ENCODE peak calls at places on chromosome 15, in seven cellular contexts. One of them, this sample, is unnamed.

GRCh38 chr15:62739082-62739481 is 303.5 kb upstream of the TPM1 start:
- DNase-seq in CD8-positive, alpha-beta memory T cell: no peak
- DNase-seq in GM03348: peak
- DNase-seq in fibroblast of mammary gland: peak
- DNase-seq in putamen: no peak
- DNase-seq in AG08395: peak
- DNase-seq in DMS 273 treated with DMSO at 0.1 percent for 48 hours: no peak
- DNase-seq in this sample: no peak

GRCh38 chr15:101017935-101018849 is 99.0 kb downstream of the LRRK1 start:
- DNase-seq in CD8-positive, alpha-beta memory T cell: no peak
- DNase-seq in GM03348: no peak
- DNase-seq in fibroblast of mammary gland: peak
- DNase-seq in putamen: no peak
- DNase-seq in AG08395: no peak
- DNase-seq in DMS 273 treated with DMSO at 0.1 percent for 48 hours: no peak
- DNase-seq in this sample: no peak

GRCh38 chr15:101542306-101543025 is 53.0 kb upstream of the PCSK6 start:
- DNase-seq in CD8-positive, alpha-beta memory T cell: no peak
- DNase-seq in GM03348: no peak
- DNase-seq in fibroblast of mammary gland: no peak
- DNase-seq in putamen: no peak
- DNase-seq in AG08395: no peak
- DNase-seq in DMS 273 treated with DMSO at 0.1 percent for 48 hours: no peak
- DNase-seq in this sample: no peak

GRCh38 chr15:66103293-66103590 is 150.3 kb downstream of the MEGF11 start:
- DNase-seq in CD8-positive, alpha-beta memory T cell: no peak
- DNase-seq in GM03348: no peak
- DNase-seq in fibroblast of mammary gland: no peak
- DNase-seq in putamen: no peak
- DNase-seq in AG08395: no peak
- DNase-seq in DMS 273 treated with DMSO at 0.1 percent for 48 hours: no peak
- DNase-seq in this sample: no peak

GRCh38 chr15:61032600-61033286 is 196.4 kb downstream of the RORA start:
- DNase-seq in CD8-positive, alpha-beta memory T cell: no peak
- DNase-seq in GM03348: no peak
- DNase-seq in fibroblast of mammary gland: no peak
- DNase-seq in putamen: no peak
- DNase-seq in AG08395: no peak
- DNase-seq in DMS 273 treated with DMSO at 0.1 percent for 48 hours: no peak
- DNase-seq in this sample: no peak

GRCh38 chr15:67855842-67856241 is 16.0 kb upstream of the RNU6-1 start:
- DNase-seq in CD8-positive, alpha-beta memory T cell: no peak
- DNase-seq in GM03348: no peak
- DNase-seq in fibroblast of mammary gland: no peak
- DNase-seq in putamen: no peak
- DNase-seq in AG08395: no peak
- DNase-seq in DMS 273 treated with DMSO at 0.1 percent for 48 hours: no peak
- DNase-seq in this sample: no peak

GRCh38 chr15:68210821-68211655 is 5.9 kb upstream of the CALML4 start:
- DNase-seq in CD8-positive, alpha-beta memory T cell: peak
- DNase-seq in GM03348: peak
- DNase-seq in fibroblast of mammary gland: peak
- DNase-seq in putamen: peak
- DNase-seq in AG08395: peak
- DNase-seq in DMS 273 treated with DMSO at 0.1 percent for 48 hours: peak
- DNase-seq in this sample: peak

GRCh38 chr15:40038267-40038653 is 721 bp downstream of the SRP14 start:
- DNase-seq in CD8-positive, alpha-beta memory T cell: no peak
- DNase-seq in GM03348: no peak
- DNase-seq in fibroblast of mammary gland: peak
- DNase-seq in putamen: no peak
- DNase-seq in AG08395: peak
- DNase-seq in DMS 273 treated with DMSO at 0.1 percent for 48 hours: no peak
- DNase-seq in this sample: no peak

GRCh38 chr15:35934383-35935049 is 388.6 kb upstream of the DPH6 start:
- DNase-seq in CD8-positive, alpha-beta memory T cell: no peak
- DNase-seq in GM03348: no peak
- DNase-seq in fibroblast of mammary gland: no peak
- DNase-seq in putamen: no peak
- DNase-seq in AG08395: no peak
- DNase-seq in DMS 273 treated with DMSO at 0.1 percent for 48 hours: no peak
- DNase-seq in this sample: no peak

GRCh38 chr15:98446093-98446492 is 202.2 kb upstream of the IGF1R start:
- DNase-seq in CD8-positive, alpha-beta memory T cell: no peak
- DNase-seq in GM03348: no peak
- DNase-seq in fibroblast of mammary gland: no peak
- DNase-seq in putamen: no peak
- DNase-seq in AG08395: no peak
- DNase-seq in DMS 273 treated with DMSO at 0.1 percent for 48 hours: no peak
- DNase-seq in this sample: no peak

GRCh38 chr15:57654136-57654845 is 52.2 kb upstream of the POLR2M start:
- DNase-seq in CD8-positive, alpha-beta memory T cell: no peak
- DNase-seq in GM03348: peak
- DNase-seq in fibroblast of mammary gland: peak
- DNase-seq in putamen: no peak
- DNase-seq in AG08395: peak
- DNase-seq in DMS 273 treated with DMSO at 0.1 percent for 48 hours: no peak
- DNase-seq in this sample: no peak

GRCh38 chr15:65377105-65377975 is 462 bp downstream of the IGDCC3 start:
- DNase-seq in CD8-positive, alpha-beta memory T cell: no peak
- DNase-seq in GM03348: peak
- DNase-seq in fibroblast of mammary gland: no peak
- DNase-seq in putamen: no peak
- DNase-seq in AG08395: peak
- DNase-seq in DMS 273 treated with DMSO at 0.1 percent for 48 hours: no peak
- DNase-seq in this sample: no peak

GRCh38 chr15:71011503-71012155 is 103.6 kb upstream of the THSD4 start:
- DNase-seq in CD8-positive, alpha-beta memory T cell: no peak
- DNase-seq in GM03348: peak
- DNase-seq in fibroblast of mammary gland: peak
- DNase-seq in putamen: no peak
- DNase-seq in AG08395: peak
- DNase-seq in DMS 273 treated with DMSO at 0.1 percent for 48 hours: no peak
- DNase-seq in this sample: no peak

GRCh38 chr15:68377766-68378165 is 54.2 kb downstream of the ITGA11 start:
- DNase-seq in CD8-positive, alpha-beta memory T cell: no peak
- DNase-seq in GM03348: no peak
- DNase-seq in fibroblast of mammary gland: no peak
- DNase-seq in putamen: no peak
- DNase-seq in AG08395: no peak
- DNase-seq in DMS 273 treated with DMSO at 0.1 percent for 48 hours: no peak
- DNase-seq in this sample: no peak

GRCh38 chr15:41798607-41799487 is 24.6 kb downstream of the MAPKBP1 start:
- DNase-seq in CD8-positive, alpha-beta memory T cell: no peak
- DNase-seq in GM03348: peak
- DNase-seq in fibroblast of mammary gland: peak
- DNase-seq in putamen: no peak
- DNase-seq in AG08395: peak
- DNase-seq in DMS 273 treated with DMSO at 0.1 percent for 48 hours: no peak
- DNase-seq in this sample: no peak

GRCh38 chr15:61892140-61892539 is 168.1 kb downstream of the VPS13C start:
- DNase-seq in CD8-positive, alpha-beta memory T cell: no peak
- DNase-seq in GM03348: no peak
- DNase-seq in fibroblast of mammary gland: no peak
- DNase-seq in putamen: no peak
- DNase-seq in AG08395: no peak
- DNase-seq in DMS 273 treated with DMSO at 0.1 percent for 48 hours: no peak
- DNase-seq in this sample: no peak

GRCh38 chr15:49038382-49038781 is 7.9 kb downstream of the SECISBP2L start:
- DNase-seq in CD8-positive, alpha-beta memory T cell: no peak
- DNase-seq in GM03348: no peak
- DNase-seq in fibroblast of mammary gland: peak
- DNase-seq in putamen: no peak
- DNase-seq in AG08395: no peak
- DNase-seq in DMS 273 treated with DMSO at 0.1 percent for 48 hours: no peak
- DNase-seq in this sample: no peak

GRCh38 chr15:49900036-49900435 is 219.0 kb downstream of the ATP8B4 start:
- DNase-seq in CD8-positive, alpha-beta memory T cell: no peak
- DNase-seq in GM03348: peak
- DNase-seq in fibroblast of mammary gland: no peak
- DNase-seq in putamen: no peak
- DNase-seq in AG08395: peak
- DNase-seq in DMS 273 treated with DMSO at 0.1 percent for 48 hours: no peak
- DNase-seq in this sample: no peak

GRCh38 chr15:57611938-57612337 is 20.2 kb downstream of the MYZAP start:
- DNase-seq in CD8-positive, alpha-beta memory T cell: no peak
- DNase-seq in GM03348: peak
- DNase-seq in fibroblast of mammary gland: peak
- DNase-seq in putamen: no peak
- DNase-seq in AG08395: peak
- DNase-seq in DMS 273 treated with DMSO at 0.1 percent for 48 hours: no peak
- DNase-seq in this sample: no peak

GRCh38 chr15:60729850-60730458 is 251.0 kb upstream of the ICE2 start:
- DNase-seq in CD8-positive, alpha-beta memory T cell: no peak
- DNase-seq in GM03348: no peak
- DNase-seq in fibroblast of mammary gland: no peak
- DNase-seq in putamen: no peak
- DNase-seq in AG08395: no peak
- DNase-seq in DMS 273 treated with DMSO at 0.1 percent for 48 hours: no peak
- DNase-seq in this sample: no peak

GRCh38 chr15:88580532-88580931 is 34.1 kb upstream of the DET1 start:
- DNase-seq in CD8-positive, alpha-beta memory T cell: no peak
- DNase-seq in GM03348: no peak
- DNase-seq in fibroblast of mammary gland: no peak
- DNase-seq in putamen: no peak
- DNase-seq in AG08395: no peak
- DNase-seq in DMS 273 treated with DMSO at 0.1 percent for 48 hours: no peak
- DNase-seq in this sample: no peak

GRCh38 chr15:78420220-78420619 is 17.8 kb upstream of the IREB2 start:
- DNase-seq in CD8-positive, alpha-beta memory T cell: no peak
- DNase-seq in GM03348: no peak
- DNase-seq in fibroblast of mammary gland: no peak
- DNase-seq in putamen: no peak
- DNase-seq in AG08395: no peak
- DNase-seq in DMS 273 treated with DMSO at 0.1 percent for 48 hours: no peak
- DNase-seq in this sample: no peak

GRCh38 chr15:84649706-84650105 is 4.4 kb downstream of the WDR73 start:
- DNase-seq in CD8-positive, alpha-beta memory T cell: no peak
- DNase-seq in GM03348: no peak
- DNase-seq in fibroblast of mammary gland: peak
- DNase-seq in putamen: no peak
- DNase-seq in AG08395: no peak
- DNase-seq in DMS 273 treated with DMSO at 0.1 percent for 48 hours: no peak
- DNase-seq in this sample: no peak

GRCh38 chr15:31276596-31277298 is 49.9 kb upstream of the KLF13 start:
- DNase-seq in CD8-positive, alpha-beta memory T cell: no peak
- DNase-seq in GM03348: peak
- DNase-seq in fibroblast of mammary gland: no peak
- DNase-seq in putamen: no peak
- DNase-seq in AG08395: no peak
- DNase-seq in DMS 273 treated with DMSO at 0.1 percent for 48 hours: peak
- DNase-seq in this sample: peak

This sample was measured in SK-N-DZ.